ENCODE peak calls at places on chromosomes 7 and 10, in eight cellular contexts. G is mammary epithelial cell, I is PC-3, T is fibroblast of the aortic adventitia, R is heart right ventricle, C is upper lobe of right lung, B is cardiac muscle cell, F is A549. L is an unnamed sample.

GRCh38 chr7:54180796-54181195 is 361.4 kb upstream of the VSTM2A start:
- DNase-seq in G (peak), T (no peak), F (no peak), B (no peak), R (no peak), C (no peak), I (no peak), L (no peak)

GRCh38 chr10:117462424-117462792 is 80.1 kb upstream of the EMX2 start:
- DNase-seq in G (no peak), I (no peak), C (no peak), T (no peak), B (no peak), R (no peak), F (no peak), L (no peak)

GRCh38 chr7:73831656-73832579 is 1.1 kb downstream of the CLDN4 start:
- DNase-seq in F (no peak), C (peak), T (no peak), B (no peak), R (no peak), G (peak), I (peak), L (no peak)

GRCh38 chr10:31618541-31619291 is 299.7 kb downstream of the ZEB1 start:
- DNase-seq in I (no peak), T (peak), B (peak), F (no peak), G (no peak), R (peak), C (no peak), L (no peak)

GRCh38 chr10:86941991-86942421 is 15.4 kb downstream of the MMRN2 start:
- DNase-seq in B (no peak), G (no peak), F (no peak), I (no peak), R (no peak), C (no peak), T (no peak), L (no peak)

GRCh38 chr7:47572101-47572460 is 9.8 kb downstream of the TNS3 start:
- DNase-seq in G (no peak), F (no peak), B (no peak), C (no peak), R (peak), T (no peak), I (no peak), L (no peak)

GRCh38 chr7:128189231-128189930 is 51.7 kb upstream of the LEP start:
- DNase-seq in T (no peak), G (no peak), I (no peak), C (no peak), F (no peak), B (no peak), R (no peak), L (no peak)

GRCh38 chr7:27560706-27561235 is 101.9 kb downstream of the HIBADH start:
- DNase-seq in F (no peak), T (peak), B (peak), I (peak), G (peak), R (no peak), C (no peak), L (peak)

GRCh38 chr7:140005754-140006503 is 56.8 kb downstream of the PARP12 start:
- DNase-seq in C (peak), T (peak), G (no peak), I (peak), R (no peak), F (peak), B (peak), L (no peak)

GRCh38 chr10:109114578-109114977 is 808.7 kb downstream of the XPNPEP1 start:
- DNase-seq in I (no peak), F (no peak), B (no peak), T (no peak), G (no peak), R (no peak), C (no peak), L (no peak)

GRCh38 chr7:8277394-8277982 is 15.5 kb upstream of the ICA1 start:
- DNase-seq in G (peak), R (no peak), B (no peak), T (no peak), I (peak), F (peak), C (no peak), L (no peak)

GRCh38 chr10:131657318-131657984 is 243.4 kb upstream of the PPP2R2D start:
- DNase-seq in I (no peak), C (peak), F (no peak), R (no peak), B (no peak), G (no peak), T (no peak), L (no peak)

GRCh38 chr7:128906001-128906765 is 4.3 kb downstream of the KCP start:
- DNase-seq in I (no peak), C (peak), B (no peak), F (no peak), R (no peak), T (no peak), G (peak), L (no peak)

GRCh38 chr7:25619963-25620799 is 391.9 kb upstream of the NPVF start:
- DNase-seq in R (no peak), F (no peak), B (peak), T (no peak), C (no peak), I (no peak), G (no peak), L (no peak)

GRCh38 chr7:85186083-85186520 is 754 bp downstream of the SEMA3D start:
- DNase-seq in T (peak), C (peak), R (peak), G (peak), I (peak), F (peak), B (peak), L (no peak)

GRCh38 chr10:34127676-34128075 is 687.4 kb downstream of the PARD3 start:
- DNase-seq in I (no peak), R (no peak), F (no peak), T (no peak), C (no peak), G (no peak), B (no peak), L (no peak)

GRCh38 chr10:8438603-8439002 is 384.1 kb downstream of the GATA3 start:
- DNase-seq in T (no peak), B (no peak), G (no peak), R (no peak), C (no peak), I (no peak), F (no peak), L (no peak)

GRCh38 chr10:6023661-6024333 is 38.4 kb downstream of the IL2RA start:
- DNase-seq in I (no peak), R (no peak), B (peak), F (no peak), G (no peak), T (no peak), C (no peak), L (no peak)

GRCh38 chr7:81280531-81280930 is 361.7 kb upstream of the SEMA3C start:
- DNase-seq in F (no peak), T (no peak), C (no peak), R (no peak), B (no peak), G (peak), I (peak), L (no peak)

DNA sequence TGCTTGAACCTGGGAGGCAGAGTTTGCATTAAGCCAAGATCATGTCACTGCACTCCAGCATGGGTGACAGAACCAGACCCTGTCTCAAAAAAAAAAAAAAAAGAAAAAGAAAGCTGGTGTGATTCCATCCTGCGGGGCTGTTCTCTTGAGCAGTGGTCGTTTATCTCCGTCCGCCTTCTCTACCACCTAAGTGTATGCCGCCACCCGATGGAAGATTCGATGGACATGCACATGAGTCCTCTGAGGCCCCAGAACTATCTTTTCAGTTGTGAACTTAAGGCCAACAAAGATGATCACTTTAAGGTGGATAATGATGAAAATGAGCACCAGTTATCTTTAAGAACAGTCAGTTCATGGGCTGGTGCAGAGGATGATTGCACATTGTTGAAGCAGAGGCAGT is 65.7 kb downstream of the ABRAXAS2 start:
- DNase-seq in T (no peak), G (no peak), R (no peak), F (no peak), I (no peak), C (peak), B (no peak), L (no peak)
- TF ChIP-seq CTCF in T (no peak), G (no peak), R (no peak), F (no peak), I (no peak), C (no peak), B (no peak), L (no peak)

GRCh38 chr7:18499407-18500197 is 4.1 kb downstream of the HDAC9 start:
- DNase-seq in F (no peak), I (peak), G (no peak), R (peak), B (no peak), C (no peak), T (peak), L (no peak)

GRCh38 chr7:18498327-18498726 is 2.8 kb downstream of the HDAC9 start:
- DNase-seq in I (no peak), B (no peak), C (no peak), R (no peak), T (no peak), G (no peak), F (no peak), L (no peak)

GRCh38 chr7:18504965-18505364 is 9.4 kb downstream of the HDAC9 start:
- DNase-seq in R (no peak), B (no peak), T (no peak), C (no peak), G (no peak), F (no peak), I (no peak), L (no peak)

GRCh38 chr7:18505870-18506460 is 10.4 kb downstream of the HDAC9 start:
- DNase-seq in T (peak), C (no peak), G (no peak), I (no peak), R (no peak), F (no peak), B (peak), L (peak)

DNA sequence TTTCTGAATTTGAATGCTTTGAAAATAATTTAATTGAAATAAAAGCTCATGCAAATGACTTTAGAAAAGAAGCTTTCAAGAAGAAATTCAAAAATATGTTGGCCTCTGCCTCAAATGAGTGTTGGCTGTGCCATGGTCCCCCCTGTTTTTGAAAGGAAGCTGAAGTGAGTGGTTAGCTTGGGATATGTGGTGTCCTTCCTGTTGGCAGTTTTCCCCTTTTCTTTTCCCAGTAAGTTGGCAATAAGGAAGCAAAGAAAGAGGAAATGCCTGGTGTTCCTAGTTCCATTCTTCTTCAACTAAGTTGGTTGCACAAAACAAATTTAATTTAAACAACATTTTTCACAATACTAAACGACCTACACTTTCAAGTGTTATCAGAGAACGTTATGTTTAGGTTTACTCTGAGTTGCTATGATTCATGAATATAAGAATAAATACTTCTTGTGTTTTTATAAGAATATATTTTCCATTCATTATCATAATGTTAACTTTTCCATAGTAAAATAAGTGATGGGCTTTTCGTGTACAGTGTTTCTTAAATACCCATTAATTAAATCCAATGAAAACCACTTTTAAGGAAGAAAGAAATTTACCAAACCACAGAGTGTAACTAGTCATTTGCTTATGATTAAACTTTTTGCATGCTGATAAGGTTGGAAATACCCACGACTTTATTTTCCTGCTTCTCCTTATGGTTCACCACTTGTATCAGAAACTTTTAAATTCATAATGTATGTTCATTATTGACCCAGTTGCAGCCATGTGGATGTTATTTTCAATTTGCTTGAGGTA is 7.7 kb downstream of the HDAC9 start:
- DNase-seq in R (no peak), F (no peak), I (no peak), T (no peak), C (no peak), B (no peak), G (no peak), L (no peak)
- H3K4me3 ChIP-seq in R (no peak), F (no peak), I (no peak), T (no peak), C (no peak), B (no peak), G (no peak), L (no peak)

DNA sequence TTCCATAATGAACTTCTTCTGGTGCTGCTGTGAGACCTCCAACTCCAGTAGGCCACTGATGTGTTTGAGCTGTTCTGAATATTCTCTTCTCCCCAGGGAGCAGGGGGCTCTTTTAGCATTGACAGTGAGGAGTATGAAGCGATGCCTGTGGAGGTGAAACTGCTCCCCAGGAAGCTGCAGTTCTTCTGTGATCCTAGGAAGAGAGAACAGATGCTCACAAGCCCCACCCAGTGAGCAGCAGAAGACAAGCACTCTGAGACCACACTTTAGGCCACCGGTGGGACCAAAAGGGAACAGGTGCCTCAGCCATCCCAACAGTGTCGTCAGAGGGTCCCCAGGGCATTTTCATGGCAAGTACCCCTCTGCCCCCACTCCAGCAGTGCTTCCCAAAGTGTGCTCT is 49.3 kb downstream of the DENND11 start:
- DNase-seq in C (no peak), B (no peak), R (no peak), G (no peak), I (no peak), F (no peak), T (no peak), L (no peak)
- TF ChIP-seq CTCF in C (no peak), B (no peak), R (no peak), G (no peak), I (no peak), F (no peak), T (no peak), L (no peak)

GRCh38 chr7:150370612-150371071 is 2.0 kb downstream of the REPIN1 start:
- DNase-seq in C (no peak), R (no peak), F (no peak), G (no peak), I (peak), T (peak), B (peak), L (no peak)
- H3K4me3 ChIP-seq in C (no peak), R (no peak), F (peak), G (no peak), I (peak), T (peak), B (no peak), L (peak)

GRCh38 chr7:1466524-1467271 is 7.4 kb upstream of the MICALL2 start:
- DNase-seq in C (peak), B (peak), G (no peak), R (peak), T (peak), F (peak), I (peak), L (no peak)
- TF ChIP-seq CTCF in C (no peak), B (no peak), G (no peak), R (no peak), T (no peak), F (no peak), I (no peak), L (no peak)

GRCh38 chr7:55400191-55400590 is 35.1 kb downstream of the LANCL2 start:
- DNase-seq in I (no peak), B (no peak), G (no peak), F (no peak), T (no peak), C (no peak), R (no peak), L (no peak)

GRCh38 chr7:55396386-55396785 is 31.2 kb downstream of the LANCL2 start:
- DNase-seq in G (no peak), I (no peak), R (no peak), B (no peak), F (no peak), C (no peak), T (no peak), L (no peak)

GRCh38 chr7:55397617-55398016 is 32.5 kb downstream of the LANCL2 start:
- DNase-seq in T (no peak), C (no peak), B (no peak), F (no peak), I (no peak), R (no peak), G (no peak), L (no peak)
- H3K4me3 ChIP-seq in T (no peak), C (no peak), B (no peak), F (no peak), I (no peak), R (no peak), G (no peak), L (no peak)

GRCh38 chr7:123198111-123198510 is 1.7 kb downstream of the SLC13A1 start:
- DNase-seq in G (no peak), I (no peak), T (no peak), C (no peak), B (no peak), R (no peak), F (no peak), L (no peak)
- TF ChIP-seq CTCF in G (no peak), I (no peak), T (no peak), C (no peak), B (no peak), R (no peak), F (no peak), L (no peak)

GRCh38 chr7:90766814-90767564 is 170.9 kb downstream of the CDK14 start:
- DNase-seq in F (peak), T (peak), G (peak), C (no peak), R (peak), B (peak), I (peak), L (no peak)
- H3K4me3 ChIP-seq in F (no peak), T (no peak), G (no peak), C (no peak), R (no peak), B (no peak), I (no peak), L (no peak)

DNA sequence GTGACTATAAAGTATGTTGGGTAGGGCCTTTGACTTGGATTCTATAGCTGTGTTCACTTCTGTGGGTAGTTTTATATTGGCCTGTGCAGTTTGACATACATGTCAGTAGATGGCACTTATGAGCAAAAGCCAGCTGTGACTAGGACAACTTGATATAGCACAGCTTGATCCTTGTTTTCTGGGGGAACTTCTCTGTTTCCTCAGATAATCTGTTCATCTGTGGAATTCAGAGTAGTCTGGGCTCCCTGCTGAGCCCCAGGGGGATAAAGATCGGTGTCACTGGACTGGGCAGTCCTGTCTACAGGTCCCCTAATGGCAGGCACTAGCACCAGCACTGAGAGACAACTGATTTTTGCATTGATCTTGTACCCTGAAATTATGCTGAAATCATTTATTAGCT is 25.4 kb downstream of the CYP2C9 start:
- DNase-seq in R (no peak), B (peak), G (peak), I (peak), T (peak), C (no peak), F (peak), L (no peak)
- TF ChIP-seq CTCF in R (peak), B (peak), G (peak), I (peak), T (peak), C (peak), F (peak), L (peak)

DNA sequence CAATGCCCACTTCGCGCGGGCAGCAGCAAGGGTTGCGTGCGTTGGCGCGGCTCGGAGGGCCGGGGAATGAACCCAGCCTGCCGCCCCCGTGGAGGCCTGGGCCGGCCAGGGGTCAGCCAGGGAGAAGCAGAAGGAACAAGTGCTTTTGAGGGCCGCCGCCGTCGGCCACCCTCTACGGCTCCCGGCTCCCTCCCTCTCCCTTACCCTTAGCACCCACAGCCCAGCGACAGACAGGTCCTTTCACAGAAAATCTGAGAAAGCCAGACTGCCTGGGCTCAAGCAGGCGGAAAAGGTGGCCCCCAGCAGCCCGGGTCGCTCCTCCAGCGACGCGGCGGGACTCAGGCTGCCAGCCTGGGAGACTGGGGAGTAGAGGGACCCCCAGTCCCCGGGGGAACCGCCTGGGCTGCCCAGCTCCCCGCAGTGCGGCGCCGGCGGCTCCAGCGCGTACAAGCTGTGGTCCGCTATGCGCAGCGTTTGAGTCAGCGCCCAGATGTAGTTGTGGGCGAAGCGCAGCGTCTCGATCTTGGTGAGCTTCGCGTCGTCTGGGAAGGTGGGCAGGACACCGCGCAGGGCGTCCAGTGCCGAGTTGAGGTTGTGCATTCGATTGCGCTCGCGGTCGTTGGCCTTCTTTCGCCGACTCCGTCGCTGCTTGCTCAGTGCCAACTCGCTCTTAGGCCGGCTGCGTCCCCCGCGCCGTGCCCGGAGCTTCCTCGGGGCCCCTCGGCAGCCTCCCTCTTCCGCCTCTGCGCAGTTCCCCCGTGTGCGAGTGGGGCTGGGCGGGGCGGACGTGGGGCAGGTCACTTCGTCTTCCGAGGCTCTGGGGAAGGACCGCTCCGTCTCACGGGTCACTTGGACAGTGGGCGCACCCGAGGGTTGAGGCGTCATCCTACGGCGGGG is 815 bp downstream of the NEUROG3 start:
- DNase-seq in G (peak), B (no peak), R (no peak), F (no peak), T (no peak), I (no peak), C (no peak), L (no peak)
- H3K4me3 ChIP-seq in G (no peak), B (no peak), R (peak), F (peak), T (no peak), I (no peak), C (peak), L (no peak)